ENCODE peak calls at places on chromosomes 2 and 18, in six cellular contexts. R, C, G, V, B and U are unnamed samples.

GRCh38 chr18:11020454-11020853 is 128.9 kb downstream of the PIEZO2 start:
- DNase-seq in C (no peak), V (no peak), B (no peak), G (no peak), R (no peak), U (no peak)

GRCh38 chr18:45012286-45012685 is 331.6 kb downstream of the SETBP1 start:
- DNase-seq in B (no peak), C (no peak), V (peak), R (no peak), G (no peak), U (no peak)

GRCh38 chr2:235230809-235231601 is 262.8 kb upstream of the AGAP1 start:
- DNase-seq in V (peak), R (peak), B (no peak), C (no peak), G (peak), U (peak)

GRCh38 chr18:21110667-21111350 is 804 bp downstream of the ROCK1 start:
- DNase-seq in V (peak), G (peak), C (peak), R (peak), B (peak), U (no peak)

GRCh38 chr2:236935131-236935530 is 150.6 kb upstream of the COPS8 start:
- DNase-seq in V (no peak), C (no peak), B (no peak), G (peak), R (no peak), U (no peak)

GRCh38 chr2:74942263-74942662 is 16.2 kb upstream of the POLE4 start:
- DNase-seq in G (no peak), R (no peak), V (no peak), C (no peak), B (no peak), U (no peak)

GRCh38 chr2:25125949-25126348 is 42.4 kb downstream of the POMC start:
- DNase-seq in C (no peak), B (no peak), R (no peak), V (no peak), G (no peak), U (no peak)

GRCh38 chr18:70172225-70172624 is 33.3 kb downstream of the RTTN start:
- DNase-seq in G (no peak), R (no peak), B (no peak), C (no peak), V (no peak), U (no peak)

GRCh38 chr2:239058746-239059145 is 210.9 kb downstream of the TWIST2 start:
- DNase-seq in V (peak), B (no peak), R (no peak), G (no peak), C (no peak), U (no peak)

GRCh38 chr2:220277445-220277960 is 650.1 kb downstream of the SLC4A3 start:
- DNase-seq in V (peak), G (peak), B (no peak), C (no peak), R (no peak), U (no peak)

GRCh38 chr2:210681481-210681880 is 125.1 kb downstream of the CPS1 start:
- DNase-seq in R (peak), G (no peak), B (no peak), V (no peak), C (no peak), U (peak)

GRCh38 chr2:9807555-9808305 is 35.5 kb upstream of the TAF1B start:
- DNase-seq in B (no peak), G (no peak), V (no peak), R (no peak), C (no peak), U (no peak)

GRCh38 chr2:25955869-25956535 is 26.3 kb downstream of the KIF3C start:
- DNase-seq in V (no peak), B (no peak), G (no peak), C (no peak), R (no peak), U (no peak)

GRCh38 chr18:54416459-54416858 is 58.8 kb downstream of the C18orf54 start:
- DNase-seq in G (no peak), R (no peak), C (no peak), V (peak), B (no peak), U (no peak)

GRCh38 chr2:178327516-178327915 is 123.5 kb downstream of the PRKRA start:
- DNase-seq in B (no peak), C (no peak), V (peak), G (no peak), R (no peak), U (no peak)

GRCh38 chr2:168976034-168976654 is 55.0 kb downstream of the ABCB11 start:
- DNase-seq in B (no peak), G (no peak), C (no peak), V (peak), R (no peak), U (no peak)

GRCh38 chr18:79596451-79597175 is 83.0 kb upstream of the CTDP1 start:
- DNase-seq in C (no peak), R (no peak), B (no peak), G (no peak), V (no peak), U (no peak)

GRCh38 chr2:121153516-121153915 is 131.5 kb downstream of the TFCP2L1 start:
- DNase-seq in B (no peak), G (no peak), R (no peak), C (no peak), V (no peak), U (no peak)

GRCh38 chr2:1501196-1501851 is 88.1 kb downstream of the TPO start:
- DNase-seq in B (no peak), G (no peak), V (no peak), R (no peak), C (no peak), U (no peak)

GRCh38 chr2:71327916-71328315 is 3.7 kb upstream of the ZNF638 start:
- DNase-seq in B (no peak), C (no peak), R (no peak), V (no peak), G (no peak), U (no peak)

GRCh38 chr18:44870631-44871502 is 190.2 kb downstream of the SETBP1 start:
- DNase-seq in V (no peak), C (no peak), B (no peak), G (no peak), R (no peak), U (no peak)

GRCh38 chr2:164737612-164738081 is 104.0 kb downstream of the COBLL1 start:
- DNase-seq in V (peak), C (no peak), R (peak), G (peak), B (peak), U (no peak)

GRCh38 chr18:21686282-21687105 is 18.1 kb downstream of the ABHD3 start:
- DNase-seq in V (peak), R (no peak), G (no peak), B (no peak), C (no peak), U (no peak)